ENCODE peak calls at places on chromosome 19, in four cellular contexts. One of them, this sample, is unnamed.

GRCh38 chr19:3369337-3370213 is 3.2 kb downstream of the NFIC start:
- DNase-seq in astrocyte of the spinal cord: peak
- DNase-seq in cardiac muscle cell: no peak
- DNase-seq in CD8-positive, alpha-beta memory T cell: no peak
- DNase-seq in this sample: no peak

GRCh38 chr19:43594710-43595604 is 977 bp downstream of the IRGQ start:
- DNase-seq in astrocyte of the spinal cord: peak
- DNase-seq in cardiac muscle cell: peak
- DNase-seq in CD8-positive, alpha-beta memory T cell: peak
- DNase-seq in this sample: peak

GRCh38 chr19:8366961-8367326 is 3.0 kb downstream of the ANGPTL4 start:
- DNase-seq in astrocyte of the spinal cord: no peak
- DNase-seq in cardiac muscle cell: no peak
- DNase-seq in CD8-positive, alpha-beta memory T cell: no peak
- DNase-seq in this sample: no peak

GRCh38 chr19:12047868-12048267 is 4.9 kb downstream of the ZNF878 start:
- DNase-seq in astrocyte of the spinal cord: no peak
- DNase-seq in cardiac muscle cell: no peak
- DNase-seq in CD8-positive, alpha-beta memory T cell: no peak
- DNase-seq in this sample: no peak

GRCh38 chr19:5696196-5697021 is 6.3 kb downstream of the RPL36 start:
- DNase-seq in astrocyte of the spinal cord: no peak
- DNase-seq in cardiac muscle cell: no peak
- DNase-seq in CD8-positive, alpha-beta memory T cell: no peak
- DNase-seq in this sample: no peak

GRCh38 chr19:2976609-2977000 is 759 bp upstream of the TLE6 start:
- DNase-seq in astrocyte of the spinal cord: no peak
- DNase-seq in cardiac muscle cell: peak
- DNase-seq in CD8-positive, alpha-beta memory T cell: no peak
- DNase-seq in this sample: no peak

GRCh38 chr19:7856277-7856581 is 18.0 kb downstream of the PRR36 start:
- DNase-seq in astrocyte of the spinal cord: no peak
- DNase-seq in cardiac muscle cell: no peak
- DNase-seq in CD8-positive, alpha-beta memory T cell: no peak
- DNase-seq in this sample: no peak

GRCh38 chr19:57382806-57383488 is 6.7 kb upstream of the ZNF548 start:
- DNase-seq in astrocyte of the spinal cord: no peak
- DNase-seq in cardiac muscle cell: no peak
- DNase-seq in CD8-positive, alpha-beta memory T cell: no peak
- DNase-seq in this sample: no peak

GRCh38 chr19:44142014-44142523 is 715 bp downstream of the ZNF234 start:
- DNase-seq in astrocyte of the spinal cord: peak
- DNase-seq in cardiac muscle cell: peak
- DNase-seq in CD8-positive, alpha-beta memory T cell: no peak
- DNase-seq in this sample: no peak

GRCh38 chr19:2221250-2221831 is 14.8 kb downstream of the PLEKHJ1 start:
- DNase-seq in astrocyte of the spinal cord: peak
- DNase-seq in cardiac muscle cell: no peak
- DNase-seq in CD8-positive, alpha-beta memory T cell: no peak
- DNase-seq in this sample: no peak

GRCh38 chr19:1882786-1883692 is 2.3 kb downstream of the ABHD17A start:
- DNase-seq in astrocyte of the spinal cord: no peak
- DNase-seq in cardiac muscle cell: no peak
- DNase-seq in CD8-positive, alpha-beta memory T cell: no peak
- DNase-seq in this sample: no peak

GRCh38 chr19:7507884-7508283 is 8.0 kb upstream of the ZNF358 start:
- DNase-seq in astrocyte of the spinal cord: peak
- DNase-seq in cardiac muscle cell: no peak
- DNase-seq in CD8-positive, alpha-beta memory T cell: no peak
- DNase-seq in this sample: peak

GRCh38 chr19:4030552-4030951 is 23.0 kb downstream of the PIAS4 start:
- DNase-seq in astrocyte of the spinal cord: no peak
- DNase-seq in cardiac muscle cell: no peak
- DNase-seq in CD8-positive, alpha-beta memory T cell: no peak
- DNase-seq in this sample: no peak

GRCh38 chr19:12733369-12733896 is 1.1 kb downstream of the TRIR start:
- DNase-seq in astrocyte of the spinal cord: no peak
- DNase-seq in cardiac muscle cell: no peak
- DNase-seq in CD8-positive, alpha-beta memory T cell: no peak
- DNase-seq in this sample: peak

GRCh38 chr19:11560404-11560988 is 1.5 kb upstream of the ELOF1 start:
- DNase-seq in astrocyte of the spinal cord: peak
- DNase-seq in cardiac muscle cell: peak
- DNase-seq in CD8-positive, alpha-beta memory T cell: peak
- DNase-seq in this sample: peak

GRCh38 chr19:58033741-58034475 is at the start of gene ZSCAN1:
- DNase-seq in astrocyte of the spinal cord: peak
- DNase-seq in cardiac muscle cell: peak
- DNase-seq in CD8-positive, alpha-beta memory T cell: no peak
- DNase-seq in this sample: peak

GRCh38 chr19:35986664-35987570 is 8.1 kb upstream of the SDHAF1 start:
- DNase-seq in astrocyte of the spinal cord: no peak
- DNase-seq in cardiac muscle cell: peak
- DNase-seq in CD8-positive, alpha-beta memory T cell: no peak
- DNase-seq in this sample: peak

GRCh38 chr19:38975214-38975860 is at the start of gene FBXO17:
- DNase-seq in astrocyte of the spinal cord: peak
- DNase-seq in cardiac muscle cell: peak
- DNase-seq in CD8-positive, alpha-beta memory T cell: no peak
- DNase-seq in this sample: peak

GRCh38 chr19:3977242-3978143 is 6.6 kb upstream of the DAPK3 start:
- DNase-seq in astrocyte of the spinal cord: no peak
- DNase-seq in cardiac muscle cell: no peak
- DNase-seq in CD8-positive, alpha-beta memory T cell: no peak
- DNase-seq in this sample: no peak

GRCh38 chr19:1540353-1540925 is 16.6 kb downstream of the PLK5 start:
- DNase-seq in astrocyte of the spinal cord: no peak
- DNase-seq in cardiac muscle cell: no peak
- DNase-seq in CD8-positive, alpha-beta memory T cell: no peak
- DNase-seq in this sample: no peak

GRCh38 chr19:1395194-1396018 is 5.9 kb downstream of the GAMT start:
- DNase-seq in astrocyte of the spinal cord: no peak
- DNase-seq in cardiac muscle cell: no peak
- DNase-seq in CD8-positive, alpha-beta memory T cell: no peak
- DNase-seq in this sample: no peak

GRCh38 chr19:43527860-43528622 is 1.0 kb upstream of the ETHE1 start:
- DNase-seq in astrocyte of the spinal cord: no peak
- DNase-seq in cardiac muscle cell: no peak
- DNase-seq in CD8-positive, alpha-beta memory T cell: no peak
- DNase-seq in this sample: no peak

DNA sequence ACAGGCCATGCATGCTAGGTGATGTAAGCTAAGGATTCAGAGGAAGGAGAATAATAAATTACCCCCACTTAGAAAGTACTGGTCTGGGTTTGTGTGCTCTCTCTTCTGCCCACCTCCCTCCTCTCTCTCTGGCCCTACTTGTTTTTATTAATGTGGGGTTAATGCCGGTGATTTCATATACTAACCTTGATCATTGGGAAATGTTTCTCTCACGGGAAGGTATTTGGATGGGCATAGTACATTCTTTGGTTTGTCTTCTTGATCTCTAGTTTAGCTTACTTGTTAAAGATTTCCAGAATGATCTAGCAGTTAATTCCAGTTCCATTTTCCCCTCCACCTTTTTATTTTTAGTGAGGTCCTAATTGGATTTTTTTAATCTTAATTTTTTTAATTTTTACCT is 24.6 kb downstream of the ARHGAP35 start:
- DNase-seq in astrocyte of the spinal cord: no peak
- DNase-seq in cardiac muscle cell: no peak
- DNase-seq in CD8-positive, alpha-beta memory T cell: no peak
- DNase-seq in this sample: no peak
- H3K4me3 ChIP-seq in astrocyte of the spinal cord: no peak
- H3K4me3 ChIP-seq in cardiac muscle cell: no peak
- H3K4me3 ChIP-seq in CD8-positive, alpha-beta memory T cell: no peak
- H3K4me3 ChIP-seq in this sample: no peak

GRCh38 chr19:50512999-50513745 is 541 bp downstream of the ASPDH start:
- DNase-seq in astrocyte of the spinal cord: no peak
- DNase-seq in cardiac muscle cell: no peak
- DNase-seq in CD8-positive, alpha-beta memory T cell: no peak
- DNase-seq in this sample: no peak

GRCh38 chr19:50511069-50511822 is at the start of gene JOSD2:
- DNase-seq in astrocyte of the spinal cord: peak
- DNase-seq in cardiac muscle cell: peak
- DNase-seq in CD8-positive, alpha-beta memory T cell: peak
- DNase-seq in this sample: peak

GRCh38 chr19:50510700-50511068 is 307 bp downstream of the JOSD2 start:
- DNase-seq in astrocyte of the spinal cord: no peak
- DNase-seq in cardiac muscle cell: no peak
- DNase-seq in CD8-positive, alpha-beta memory T cell: no peak
- DNase-seq in this sample: no peak

GRCh38 chr19:50513746-50514345 is at the start of gene ASPDH:
- DNase-seq in astrocyte of the spinal cord: no peak
- DNase-seq in cardiac muscle cell: no peak
- DNase-seq in CD8-positive, alpha-beta memory T cell: no peak
- DNase-seq in this sample: no peak

GRCh38 chr19:50512112-50512998 is 1.4 kb downstream of the ASPDH start:
- DNase-seq in astrocyte of the spinal cord: no peak
- DNase-seq in cardiac muscle cell: no peak
- DNase-seq in CD8-positive, alpha-beta memory T cell: no peak
- DNase-seq in this sample: no peak
- H3K4me3 ChIP-seq in astrocyte of the spinal cord: peak
- H3K4me3 ChIP-seq in cardiac muscle cell: no peak
- H3K4me3 ChIP-seq in CD8-positive, alpha-beta memory T cell: peak
- H3K4me3 ChIP-seq in this sample: no peak

GRCh38 chr19:18659281-18660050 is 22.6 kb downstream of the KLHL26 start:
- DNase-seq in astrocyte of the spinal cord: no peak
- DNase-seq in cardiac muscle cell: no peak
- DNase-seq in CD8-positive, alpha-beta memory T cell: no peak
- DNase-seq in this sample: no peak
- H3K4me3 ChIP-seq in astrocyte of the spinal cord: no peak
- H3K4me3 ChIP-seq in cardiac muscle cell: no peak
- H3K4me3 ChIP-seq in CD8-positive, alpha-beta memory T cell: no peak
- H3K4me3 ChIP-seq in this sample: no peak

GRCh38 chr19:16359074-16359473 is 34.4 kb downstream of the KLF2 start:
- DNase-seq in astrocyte of the spinal cord: no peak
- DNase-seq in cardiac muscle cell: no peak
- DNase-seq in CD8-positive, alpha-beta memory T cell: no peak
- DNase-seq in this sample: no peak

GRCh38 chr19:16361254-16361653 is 36.6 kb downstream of the KLF2 start:
- DNase-seq in astrocyte of the spinal cord: no peak
- DNase-seq in cardiac muscle cell: no peak
- DNase-seq in CD8-positive, alpha-beta memory T cell: no peak
- DNase-seq in this sample: no peak

GRCh38 chr19:16361926-16362325 is 37.3 kb downstream of the KLF2 start:
- DNase-seq in astrocyte of the spinal cord: no peak
- DNase-seq in cardiac muscle cell: no peak
- DNase-seq in CD8-positive, alpha-beta memory T cell: no peak
- DNase-seq in this sample: peak

GRCh38 chr19:16359964-16360363 is 35.3 kb downstream of the KLF2 start:
- DNase-seq in astrocyte of the spinal cord: no peak
- DNase-seq in cardiac muscle cell: no peak
- DNase-seq in CD8-positive, alpha-beta memory T cell: no peak
- DNase-seq in this sample: no peak

DNA sequence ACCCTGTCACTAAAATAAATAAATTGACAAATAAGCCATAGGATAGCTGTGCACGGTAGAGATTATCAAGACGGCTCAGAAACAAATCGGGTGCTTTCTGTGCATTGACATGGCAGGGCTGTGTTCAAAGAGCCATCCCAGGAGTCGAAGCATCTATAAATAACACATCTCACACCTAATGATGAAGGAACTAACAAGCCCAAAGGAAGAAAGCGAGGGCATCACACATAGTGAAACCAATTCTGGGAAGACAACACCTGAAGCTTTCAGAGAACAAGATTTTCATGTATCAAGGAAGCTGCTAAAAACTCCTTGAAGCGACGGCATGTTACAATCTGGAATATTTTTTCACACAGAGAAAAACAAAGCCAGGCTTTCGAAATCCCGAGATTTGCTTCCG is 36.1 kb downstream of the KLF2 start:
- DNase-seq in astrocyte of the spinal cord: no peak
- DNase-seq in cardiac muscle cell: no peak
- DNase-seq in CD8-positive, alpha-beta memory T cell: no peak
- DNase-seq in this sample: no peak
- H3K4me3 ChIP-seq in astrocyte of the spinal cord: no peak
- H3K4me3 ChIP-seq in cardiac muscle cell: no peak
- H3K4me3 ChIP-seq in CD8-positive, alpha-beta memory T cell: peak
- H3K4me3 ChIP-seq in this sample: no peak

GRCh38 chr19:42312370-42312769 is 739 bp upstream of the TMEM145 start:
- DNase-seq in astrocyte of the spinal cord: no peak
- DNase-seq in cardiac muscle cell: no peak
- DNase-seq in CD8-positive, alpha-beta memory T cell: no peak
- DNase-seq in this sample: no peak

GRCh38 chr19:42315024-42315423 is 1.9 kb downstream of the TMEM145 start:
- DNase-seq in astrocyte of the spinal cord: no peak
- DNase-seq in cardiac muscle cell: no peak
- DNase-seq in CD8-positive, alpha-beta memory T cell: no peak
- DNase-seq in this sample: no peak

GRCh38 chr19:42311612-42312160 is 1.4 kb upstream of the TMEM145 start:
- DNase-seq in astrocyte of the spinal cord: no peak
- DNase-seq in cardiac muscle cell: no peak
- DNase-seq in CD8-positive, alpha-beta memory T cell: no peak
- DNase-seq in this sample: peak

GRCh38 chr19:42313840-42314755 is 989 bp downstream of the TMEM145 start:
- DNase-seq in astrocyte of the spinal cord: no peak
- DNase-seq in cardiac muscle cell: no peak
- DNase-seq in CD8-positive, alpha-beta memory T cell: no peak
- DNase-seq in this sample: no peak

DNA sequence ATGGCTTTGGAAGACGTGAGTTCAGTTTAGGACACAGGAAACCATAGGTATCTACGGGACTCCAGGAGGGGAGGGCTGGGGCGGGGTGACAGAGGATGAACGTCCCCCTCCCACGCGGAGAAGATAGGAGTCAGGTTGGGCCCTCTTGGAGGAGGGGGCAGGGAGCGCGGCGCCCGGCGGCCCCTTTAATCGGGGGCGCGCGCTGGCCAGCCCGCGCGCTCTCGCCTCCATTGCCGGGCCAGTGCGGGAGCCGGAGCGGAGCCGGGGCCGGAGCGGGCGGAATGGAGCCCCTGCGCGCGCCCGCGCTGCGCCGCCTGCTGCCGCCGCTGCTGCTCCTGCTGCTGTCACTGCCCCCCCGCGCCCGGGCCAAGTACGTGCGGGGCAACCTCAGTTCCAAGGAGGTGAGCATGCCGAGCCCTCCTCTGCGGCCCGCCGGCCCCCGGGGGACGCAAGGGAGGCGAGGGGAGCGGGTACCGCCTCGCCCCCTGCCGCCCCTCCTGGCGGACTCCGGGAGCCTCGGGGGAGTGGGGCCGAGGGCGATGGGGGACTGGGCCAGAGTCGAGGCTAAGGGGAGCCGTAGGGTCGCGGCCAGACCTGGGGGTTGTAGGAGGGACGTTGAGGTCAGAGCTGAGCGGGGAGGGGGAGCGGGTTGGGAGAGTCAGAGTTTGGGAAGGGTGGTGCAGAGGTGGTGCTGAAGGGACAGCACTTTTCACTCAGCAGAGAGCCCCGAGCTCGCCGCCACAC is at the start of gene TMEM145:
- DNase-seq in astrocyte of the spinal cord: no peak
- DNase-seq in cardiac muscle cell: peak
- DNase-seq in CD8-positive, alpha-beta memory T cell: no peak
- DNase-seq in this sample: peak
- H3K4me3 ChIP-seq in astrocyte of the spinal cord: peak
- H3K4me3 ChIP-seq in cardiac muscle cell: peak
- H3K4me3 ChIP-seq in CD8-positive, alpha-beta memory T cell: peak
- H3K4me3 ChIP-seq in this sample: peak

This sample was measured in WERI-Rb-1.